ENCODE peak calls at places on chromosomes 3 and 15, in five cellular contexts. A, Z, E, X and I are unnamed samples.
A peak's percentile ranks its signal among the peaks of the same experiment; 100 is the strongest.

GRCh38 chr3:39133822-39134221 is 19.6 kb downstream of the CSRNP1 start:
- DNase-seq in X (no peak), A (no peak), E (no peak), Z (no peak), I (no peak)

GRCh38 chr15:89893027-89893426 is 767 bp downstream of the AP3S2 start:
- DNase-seq in X (no peak), A (no peak), E (no peak), Z (no peak), I (no peak)

GRCh38 chr3:13018039-13018431 is 55.2 kb downstream of the IQSEC1 start:
- DNase-seq in E (no peak), A (no peak), Z (no peak), X (no peak), I (no peak)

GRCh38 chr3:30231277-30232141 is 374.9 kb upstream of the TGFBR2 start:
- DNase-seq in E (no peak), Z (no peak), A (no peak), X (no peak), I (no peak)

GRCh38 chr15:40762919-40763800 is 708 bp upstream of the GCHFR start:
- DNase-seq in E (peak; percentile 84), Z (peak; percentile 56), A (no peak), X (peak; percentile 69), I (no peak)

GRCh38 chr15:100572362-100572983 is 29.5 kb downstream of the LINS1 start:
- DNase-seq in Z (no peak), X (no peak), E (no peak), A (no peak), I (peak; percentile 42)

GRCh38 chr15:40894689-40895308 is 549 bp downstream of the VPS18 start:
- DNase-seq in A (no peak), Z (no peak), X (peak; percentile 26), E (peak; percentile 73), I (peak; percentile 81)

GRCh38 chr15:101474233-101474632 is 15.3 kb downstream of the PCSK6 start:
- DNase-seq in A (no peak), Z (no peak), E (no peak), X (no peak), I (no peak)

GRCh38 chr15:83322061-83322460 is 37.6 kb upstream of the BNC1 start:
- DNase-seq in Z (no peak), X (no peak), E (no peak), A (no peak), I (no peak)

GRCh38 chr3:108183178-108183577 is 39.0 kb downstream of the IFT57 start:
- DNase-seq in Z (no peak), E (no peak), X (no peak), A (no peak), I (no peak)

GRCh38 chr3:69079269-69080159 is 651 bp downstream of the UBA3 start:
- DNase-seq in A (no peak), Z (no peak), E (peak; percentile 52), X (no peak), I (peak; percentile 28)

GRCh38 chr3:182785142-182785541 is 8.2 kb upstream of the ATP11B start:
- DNase-seq in X (no peak), A (no peak), E (no peak), Z (no peak), I (no peak)

GRCh38 chr3:150376001-150376848 is 31.9 kb upstream of the TSC22D2 start:
- DNase-seq in A (no peak), E (no peak), X (no peak), Z (no peak), I (no peak)

GRCh38 chr3:104190681-104191080 is 1176.0 kb upstream of the ALCAM start:
- DNase-seq in A (no peak), E (no peak), Z (no peak), X (no peak), I (no peak)

GRCh38 chr15:45457215-45457614 is 65.3 kb downstream of the SLC30A4 start:
- DNase-seq in Z (no peak), E (no peak), X (no peak), A (no peak), I (no peak)

GRCh38 chr3:121992601-121993560 is 29.2 kb downstream of the ILDR1 start:
- DNase-seq in X (no peak), Z (no peak), A (no peak), E (no peak), I (peak; percentile 96)

GRCh38 chr3:88807471-88808090 is 299.8 kb upstream of the EPHA3 start:
- DNase-seq in E (no peak), Z (no peak), X (no peak), A (no peak), I (no peak)

GRCh38 chr3:189806171-189806951 is 175.2 kb downstream of the TP63 start:
- DNase-seq in E (no peak), Z (no peak), X (no peak), A (no peak), I (no peak)

GRCh38 chr3:149701206-149701976 is 43.6 kb upstream of the WWTR1 start:
- DNase-seq in Z (no peak), E (no peak), A (no peak), X (no peak), I (no peak)

GRCh38 chr15:76150971-76151598 is 91.3 kb downstream of the TMEM266 start:
- DNase-seq in A (no peak), X (peak; percentile 86), E (peak; percentile 78), Z (peak; percentile 63), I (peak; percentile 77)

GRCh38 chr15:99721896-99722295 is 11.3 kb downstream of the LYSMD4 start:
- DNase-seq in E (no peak), X (peak; percentile 29), A (no peak), Z (no peak), I (no peak)

GRCh38 chr3:38438421-38438820 is 15.3 kb upstream of the ACVR2B start:
- DNase-seq in A (no peak), X (no peak), E (no peak), Z (no peak), I (no peak)

GRCh38 chr15:74869726-74870407 is 3.3 kb downstream of the SCAMP2 start:
- DNase-seq in A (peak; percentile 16), X (no peak), Z (peak; percentile 80), E (no peak), I (peak; percentile 76)

GRCh38 chr15:77557178-77557960 is 75.3 kb downstream of the LINGO1 start:
- DNase-seq in E (no peak), X (no peak), Z (peak; percentile 25), A (no peak), I (no peak)

GRCh38 chr15:99054025-99054387 is 46.4 kb upstream of the PGPEP1L start:
- DNase-seq in A (no peak), Z (no peak), E (no peak), X (no peak), I (no peak)

GRCh38 chr3:141111364-141112150 is 60.4 kb downstream of the SPSB4 start:
- DNase-seq in Z (no peak), X (no peak), A (no peak), E (no peak), I (no peak)

GRCh38 chr15:87874896-87875661 is 381.5 kb downstream of the NTRK3 start:
- DNase-seq in E (no peak), A (peak; percentile 15), X (no peak), Z (peak; percentile 19), I (no peak)

GRCh38 chr3:69104585-69104984 is 17.8 kb downstream of the LMOD3 start:
- DNase-seq in X (no peak), Z (no peak), E (no peak), A (no peak), I (no peak)

GRCh38 chr3:131491084-131491483 is 11.7 kb downstream of the MRPL3 start:
- DNase-seq in X (no peak), Z (no peak), A (no peak), E (no peak), I (no peak)

GRCh38 chr3:131480116-131480515 is 22.7 kb downstream of the MRPL3 start:
- DNase-seq in E (no peak), X (no peak), Z (no peak), A (no peak), I (no peak)

GRCh38 chr3:131485116-131485515 is 17.7 kb downstream of the MRPL3 start:
- DNase-seq in X (no peak), A (no peak), Z (no peak), E (no peak), I (no peak)
- H3K27ac ChIP-seq in X (no peak overlapping the region), A (no peak overlapping the region), Z (no peak overlapping the region), E (no peak overlapping the region), I (peak overlapping the region; percentile 32)

GRCh38 chr3:179194931-179195330 is 46.8 kb downstream of the PIK3CA start:
- DNase-seq in Z (no peak), X (no peak), E (no peak), A (no peak), I (no peak)

GRCh38 chr3:179200790-179201189 is 50.1 kb downstream of the KCNMB3 start:
- DNase-seq in A (no peak), E (no peak), Z (no peak), X (no peak), I (no peak)

GRCh38 chr3:179192542-179192941 is 44.4 kb downstream of the PIK3CA start:
- DNase-seq in Z (no peak), E (no peak), A (no peak), X (no peak), I (no peak)

GRCh38 chr3:179196700-179197099 is 48.5 kb downstream of the PIK3CA start:
- DNase-seq in A (no peak), X (no peak), E (no peak), Z (no peak), I (no peak)

GRCh38 chr3:179196098-179196497 is 47.9 kb downstream of the PIK3CA start:
- DNase-seq in E (no peak), A (no peak), X (no peak), Z (no peak), I (peak; percentile 12)
- H3K27ac ChIP-seq in E (no peak overlapping the region), A (no peak overlapping the region), X (no peak overlapping the region), Z (peak overlapping the region; percentile 13), I (no peak overlapping the region)

DNA sequence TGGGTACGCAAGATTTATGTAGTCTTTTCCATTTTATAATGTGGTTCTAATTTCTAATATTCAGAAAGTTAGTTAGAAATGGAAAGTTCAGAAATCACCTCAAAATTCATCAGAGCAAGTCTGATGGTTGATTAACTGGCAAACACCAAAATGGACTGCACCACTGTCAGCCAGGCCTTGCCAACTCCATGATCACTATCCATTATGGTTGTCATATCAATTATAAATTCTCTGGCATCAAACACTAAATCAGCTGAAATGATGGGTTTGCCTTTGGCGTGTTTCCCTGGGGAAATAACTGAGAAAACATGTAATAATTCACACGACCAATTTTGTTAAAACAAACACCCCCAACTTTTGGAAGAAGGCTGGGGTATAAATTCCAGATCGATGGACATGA is 219.4 kb downstream of the CDIN1 start:
- DNase-seq in X (no peak), Z (no peak), E (no peak), A (no peak), I (no peak)
- H3K27ac ChIP-seq in X (no peak overlapping the region), Z (no peak overlapping the region), E (no peak overlapping the region), A (no peak overlapping the region), I (no peak overlapping the region)

GRCh38 chr15:51192560-51193280 is 98.0 kb upstream of the TNFAIP8L3 start:
- DNase-seq in E (peak; percentile 93), Z (peak; percentile 87), A (peak; percentile 69), X (peak; percentile 86), I (peak; percentile 58)

GRCh38 chr15:51189579-51190397 is 95.1 kb upstream of the TNFAIP8L3 start:
- DNase-seq in X (no peak), Z (no peak), A (no peak), E (no peak), I (no peak)

GRCh38 chr15:51191766-51192165 is 97.1 kb upstream of the TNFAIP8L3 start:
- DNase-seq in A (no peak), Z (no peak), E (no peak), X (no peak), I (no peak)

GRCh38 chr15:51191072-51191665 is 96.5 kb upstream of the TNFAIP8L3 start:
- DNase-seq in A (no peak), X (no peak), E (no peak), Z (no peak), I (no peak)

GRCh38 chr15:51190424-51191068 is 95.8 kb upstream of the TNFAIP8L3 start:
- DNase-seq in X (no peak), E (no peak), Z (peak; percentile 46), A (no peak), I (no peak)
- H3K27ac ChIP-seq in X (no peak overlapping the region), E (no peak overlapping the region), Z (peak overlapping the region; percentile 80), A (no peak overlapping the region), I (no peak overlapping the region)